ENCODE peak calls at places on chromosomes 13 and 19, in eight cellular contexts. P is cardiac muscle cell; W is A549; X is MCF 10A; K is psoas muscle; D is activated CD8-positive, alpha-beta T cell treated with anti-CD3 and anti-CD28 coated beads for 36 hours; H is foreskin fibroblast; M is LNCaP clone FGC. J is an unnamed sample.

GRCh38 chr13:42073683-42074082 is 25.2 kb downstream of the DGKH start:
- DNase-seq in P (peak), D (no peak), K (no peak), H (no peak), M (no peak), W (no peak), X (no peak), J (no peak)

GRCh38 chr19:40139533-40140287 is 49.0 kb upstream of the ZNF780A start:
- DNase-seq in P (peak), X (peak), D (peak), W (peak), H (peak), M (peak), K (no peak), J (no peak)

GRCh38 chr19:10430505-10431253 is 10.3 kb downstream of the PDE4A start:
- DNase-seq in D (no peak), H (peak), M (no peak), W (no peak), K (peak), P (peak), X (no peak), J (no peak)

GRCh38 chr19:794989-795658 is 2.1 kb upstream of the PTBP1 start:
- DNase-seq in W (no peak), X (no peak), K (peak), P (no peak), D (no peak), H (no peak), M (no peak), J (no peak)

GRCh38 chr19:18865973-18866799 is 29.8 kb downstream of the CERS1 start:
- DNase-seq in M (no peak), D (peak), X (peak), P (peak), H (peak), W (peak), K (peak), J (peak)

GRCh38 chr13:67827992-67828391 is 597.9 kb upstream of the PCDH9 start:
- DNase-seq in W (no peak), X (no peak), K (no peak), D (no peak), P (no peak), M (no peak), H (no peak), J (no peak)

GRCh38 chr19:43562698-43563241 is 12.6 kb downstream of the XRCC1 start:
- DNase-seq in W (no peak), M (no peak), H (peak), X (peak), D (peak), P (peak), K (peak), J (peak)

GRCh38 chr13:105031306-105031705 is 1504.2 kb downstream of the EFNB2 start:
- DNase-seq in H (no peak), P (no peak), W (no peak), D (no peak), X (no peak), K (no peak), M (no peak), J (no peak)

GRCh38 chr19:1249990-1250298 is 1.6 kb downstream of the MIDN start:
- DNase-seq in H (no peak), X (no peak), W (no peak), M (no peak), D (no peak), K (no peak), P (no peak), J (no peak)

GRCh38 chr19:51501594-51502263 is at the start of gene SIGLEC12:
- DNase-seq in P (no peak), H (no peak), D (peak), W (no peak), M (no peak), K (peak), X (no peak), J (no peak)

GRCh38 chr19:5150331-5150901 is 181.5 kb downstream of the KDM4B start:
- DNase-seq in D (no peak), P (no peak), W (no peak), K (no peak), X (no peak), M (no peak), H (no peak), J (no peak)

GRCh38 chr19:12794936-12795335 is 3.6 kb downstream of the JUNB start:
- DNase-seq in H (no peak), W (peak), K (peak), D (no peak), P (peak), M (no peak), X (no peak), J (no peak)

GRCh38 chr19:12792853-12793289 is 1.6 kb downstream of the JUNB start:
- DNase-seq in K (peak), W (no peak), X (no peak), P (no peak), H (no peak), M (no peak), D (no peak), J (no peak)

GRCh38 chr19:12793290-12794195 is 2.3 kb downstream of the JUNB start:
- DNase-seq in K (peak), X (peak), H (peak), P (peak), W (peak), D (peak), M (peak), J (no peak)

GRCh38 chr19:12796146-12797071 is 5.1 kb downstream of the JUNB start:
- DNase-seq in M (no peak), W (peak), H (peak), X (peak), P (peak), D (peak), K (peak), J (no peak)

DNA sequence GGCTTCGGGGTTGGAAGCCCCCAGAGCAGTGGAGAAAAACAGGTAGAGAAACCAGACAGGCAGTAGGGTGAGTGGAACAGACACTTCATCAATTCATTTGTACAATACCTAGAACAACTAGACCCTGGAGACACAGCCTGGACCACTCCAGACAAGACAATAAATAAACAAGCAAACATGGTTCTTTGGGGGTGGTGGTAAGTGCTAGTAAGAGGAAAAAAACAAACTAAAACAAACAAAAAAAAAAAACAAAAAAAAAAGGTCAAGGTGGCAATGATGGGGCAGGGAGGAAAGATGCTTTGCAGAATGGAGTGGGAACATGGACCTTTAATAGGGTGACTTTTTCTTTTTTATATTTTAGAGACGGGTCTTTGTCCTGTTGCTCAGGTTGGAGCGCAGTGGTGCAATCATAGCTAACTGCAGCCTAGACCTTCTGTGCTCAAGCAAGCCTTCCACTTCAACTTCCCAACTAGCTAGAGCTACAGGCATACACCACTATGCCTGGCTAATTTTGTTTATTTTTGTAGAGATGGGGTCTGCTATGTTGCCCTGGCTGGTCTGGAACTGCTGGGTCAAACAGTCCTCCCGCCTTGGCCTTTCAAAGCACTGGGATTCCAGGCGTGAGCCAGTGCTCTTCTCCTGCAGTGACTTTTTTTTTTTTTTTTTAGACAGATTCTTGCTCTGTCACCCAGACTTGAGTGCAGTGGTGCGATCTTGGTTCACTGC is 3.1 kb downstream of the JUNB start:
- DNase-seq in K (no peak), P (peak), D (no peak), H (no peak), X (no peak), W (peak), M (no peak), J (no peak)
- TF ChIP-seq CTCF in K (no peak), P (no peak), D (no peak), H (no peak), X (no peak), W (no peak), M (no peak), J (no peak)

GRCh38 chr13:51297556-51297955 is 41.9 kb upstream of the SERPINE3 start:
- DNase-seq in D (no peak), M (no peak), P (no peak), K (no peak), X (no peak), H (no peak), W (no peak), J (no peak)
- TF ChIP-seq CTCF in D (no peak), M (no peak), P (no peak), K (no peak), X (no peak), H (no peak), W (no peak), J (no peak)

GRCh38 chr19:2739602-2740313 is at the start of gene SLC39A3:
- DNase-seq in H (peak), M (peak), P (peak), X (peak), D (peak), K (peak), W (peak), J (peak)
- TF ChIP-seq CTCF in H (no peak), M (no peak), P (peak), X (no peak), D (no peak), K (no peak), W (no peak), J (no peak)

GRCh38 chr13:98565726-98566577 is 11.0 kb downstream of the STK24 start:
- DNase-seq in H (no peak), D (no peak), P (peak), W (no peak), K (peak), M (no peak), X (no peak), J (no peak)
- TF ChIP-seq CTCF in H (no peak), D (no peak), P (no peak), W (no peak), K (peak), M (no peak), X (no peak), J (no peak)

DNA sequence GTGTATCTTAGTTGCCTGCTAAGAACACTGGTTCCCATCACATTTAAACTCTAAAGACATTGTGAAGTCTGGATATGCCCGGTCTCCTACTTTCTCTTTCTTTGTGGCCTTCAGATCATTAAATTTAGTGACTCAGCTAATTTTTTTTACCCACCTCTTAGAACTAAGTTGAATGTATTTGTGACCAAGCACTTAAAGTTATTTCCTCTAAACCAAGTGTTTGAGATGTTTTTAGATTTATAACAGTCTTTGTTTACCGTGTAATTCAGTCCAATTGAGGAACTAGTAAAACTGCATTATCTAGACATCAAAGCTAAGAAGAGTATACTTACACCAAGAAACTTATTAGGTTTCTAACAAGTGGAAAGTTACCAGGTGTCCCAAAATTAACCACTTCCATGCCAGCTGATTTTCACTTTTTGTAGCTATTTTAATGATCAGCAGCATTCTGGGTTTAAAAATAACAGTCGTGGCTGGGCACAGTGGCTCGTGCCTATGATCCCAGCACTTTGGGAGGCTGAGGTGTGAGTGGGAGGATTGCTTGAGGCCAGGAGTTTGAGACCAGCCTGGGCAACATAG is 53.1 kb downstream of the ARHGAP35 start:
- DNase-seq in H (no peak), D (no peak), W (peak), M (no peak), K (no peak), X (no peak), P (no peak), J (no peak)
- TF ChIP-seq CTCF in H (no peak), D (no peak), W (no peak), M (no peak), K (no peak), X (no peak), P (no peak), J (no peak)